ENCODE peak calls at places on chromosomes 13 and 19, in nine cellular contexts. G is heart right ventricle, Q is upper lobe of right lung, L is mesenchymal stem cell, F is neural progenitor cell, P is OCI-LY7, C is heart left ventricle, X is mucosa of descending colon, K is left ventricle myocardium inferior. O is an unnamed sample.
A peak's percentile ranks its signal among the peaks of the same experiment; 100 is the strongest.

GRCh38 chr13:48808689-48809088 is 155.0 kb downstream of the CYSLTR2 start:
- DNase-seq in L (peak; percentile 68), G (no peak), P (no peak), C (no peak), F (no peak), Q (no peak), X (no peak), K (no peak), O (peak; percentile 59)

GRCh38 chr19:18328340-18329034 is 5.6 kb upstream of the LSM4 start:
- DNase-seq in P (peak; percentile 94), C (peak; percentile 94), L (peak; percentile 99), Q (peak; percentile 83), F (peak; percentile 97), K (peak; percentile 87), X (peak; percentile 95), G (peak; percentile 96), O (peak; percentile 100)

GRCh38 chr13:99258210-99258860 is at the start of gene GPR18:
- DNase-seq in P (peak; percentile 66), X (no peak), F (no peak), K (no peak), Q (no peak), L (peak; percentile 11), C (no peak), G (no peak), O (no peak)

GRCh38 chr13:81726037-81726726 is 1385.3 kb upstream of the SPRY2 start:
- DNase-seq in P (no peak), Q (no peak), L (no peak), F (no peak), C (no peak), G (no peak), X (no peak), K (no peak), O (no peak)

GRCh38 chr19:31902821-31903220 is 442.6 kb upstream of the ZNF507 start:
- DNase-seq in Q (no peak), F (no peak), K (no peak), L (no peak), G (no peak), X (no peak), P (no peak), C (no peak), O (no peak)

GRCh38 chr13:110560606-110561334 is 752 bp downstream of the RAB20 start:
- DNase-seq in Q (no peak), L (peak; percentile 68), X (no peak), G (peak; percentile 25), F (peak; percentile 72), C (peak; percentile 51), P (no peak), K (peak; percentile 29), O (peak; percentile 77)

GRCh38 chr13:86447479-86447878 is 648.3 kb upstream of the SLITRK6 start:
- DNase-seq in K (no peak), G (no peak), Q (no peak), P (no peak), C (no peak), L (no peak), X (no peak), F (no peak), O (no peak)

GRCh38 chr13:67341406-67341805 is 111.3 kb upstream of the PCDH9 start:
- DNase-seq in X (no peak), F (no peak), K (no peak), Q (no peak), G (no peak), L (peak; percentile 24), C (no peak), P (no peak), O (no peak)

GRCh38 chr19:7865262-7865911 is 8.8 kb downstream of the PRR36 start:
- DNase-seq in K (no peak), L (no peak), C (no peak), G (no peak), X (no peak), F (no peak), P (peak; percentile 18), Q (no peak), O (peak; percentile 83)

GRCh38 chr19:54325194-54325621 is 12.2 kb upstream of the LILRA5 start:
- DNase-seq in F (peak; percentile 42), C (no peak), Q (peak; percentile 34), P (peak; percentile 69), G (no peak), K (no peak), X (peak; percentile 65), L (no peak), O (peak; percentile 74)

GRCh38 chr13:34967851-34968562 is 25.9 kb downstream of the NBEA start:
- DNase-seq in K (no peak), P (no peak), Q (no peak), F (no peak), G (no peak), X (no peak), L (no peak), C (no peak), O (no peak)

GRCh38 chr19:42323852-42324654 is 1.4 kb upstream of the MEGF8 start:
- DNase-seq in G (no peak), L (no peak), P (no peak), X (peak; percentile 19), Q (peak; percentile 73), F (peak; percentile 62), K (no peak), C (peak; percentile 31), O (peak; percentile 80)

GRCh38 chr19:21256722-21257121 is 72.5 kb downstream of the ZNF708 start:
- DNase-seq in G (no peak), Q (no peak), F (peak; percentile 32), X (no peak), L (no peak), P (peak; percentile 43), K (no peak), C (no peak), O (no peak)
- H3K9me3 ChIP-seq in G (no peaks in the 10 kb centered on the region), Q (no peaks in the 10 kb centered on the region), F (no peaks in the 10 kb centered on the region), X (peaks cover 19% of the 10 kb centered on the region), L (peaks cover 31% of the 10 kb centered on the region), P (no peaks in the 10 kb centered on the region), K (peaks cover 4% of the 10 kb centered on the region), C (no peaks in the 10 kb centered on the region), O (no peaks in the 10 kb centered on the region)

DNA sequence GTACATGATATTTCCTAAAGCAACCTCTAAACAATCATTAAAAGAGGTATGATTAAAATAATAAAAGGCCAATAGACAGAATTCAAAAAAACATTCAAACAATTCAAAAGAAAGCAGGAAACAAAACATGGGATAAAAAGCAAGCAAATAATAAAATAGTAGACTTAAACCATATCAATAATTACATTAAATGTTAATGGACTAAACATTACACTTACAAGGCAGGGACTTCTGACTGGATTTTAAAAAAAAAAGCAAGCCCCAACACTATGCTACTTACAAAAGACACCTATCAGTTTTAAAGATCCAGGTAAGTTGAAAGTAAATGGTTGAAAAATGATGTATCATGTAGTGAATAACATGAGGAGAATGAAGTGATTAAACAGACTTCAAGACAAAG is 65.2 kb downstream of the KLF2 start:
- DNase-seq in F (no peak), Q (no peak), P (no peak), G (no peak), L (no peak), X (no peak), C (no peak), K (no peak), O (no peak)
- H3K36me3 ChIP-seq in F (peaks cover 6% of the 10 kb centered on the region), Q (peaks cover 39% of the 10 kb centered on the region), P (peaks cover 64% of the 10 kb centered on the region), G (peaks cover 91% of the 10 kb centered on the region), L (peaks cover 73% of the 10 kb centered on the region), X (peaks cover 13% of the 10 kb centered on the region), C (peaks cover 4% of the 10 kb centered on the region), K (peaks cover 82% of the 10 kb centered on the region), O (peaks cover 41% of the 10 kb centered on the region)

GRCh38 chr19:16118489-16119033 is 6.9 kb downstream of the RAB8A start:
- DNase-seq in P (peak; percentile 96), L (no peak), X (peak; percentile 40), Q (peak; percentile 72), G (peak; percentile 18), K (no peak), F (no peak), C (no peak), O (no peak)
- H3K4me3 ChIP-seq in P (peak overlapping the region; percentile 54), L (no peak overlapping the region), X (no peak overlapping the region), Q (no peak overlapping the region), G (no peak overlapping the region), K (no peak overlapping the region), F (no peak overlapping the region), C (no peak overlapping the region), O (no peak overlapping the region)

GRCh38 chr19:19835560-19836038 is 14.0 kb upstream of the ZNF506 start:
- DNase-seq in X (no peak), K (no peak), C (no peak), F (no peak), Q (no peak), G (no peak), L (peak; percentile 0), P (no peak), O (no peak)
- H3K9me3 ChIP-seq in X (peaks cover 92% of the 10 kb centered on the region), K (peaks cover 98% of the 10 kb centered on the region), C (no peaks in the 10 kb centered on the region), F (peaks cover 39% of the 10 kb centered on the region), Q (peaks cover 55% of the 10 kb centered on the region), G (peaks cover 99% of the 10 kb centered on the region), L (peaks cover 84% of the 10 kb centered on the region), P (peaks cover 54% of the 10 kb centered on the region), O (peaks cover 15% of the 10 kb centered on the region)

DNA sequence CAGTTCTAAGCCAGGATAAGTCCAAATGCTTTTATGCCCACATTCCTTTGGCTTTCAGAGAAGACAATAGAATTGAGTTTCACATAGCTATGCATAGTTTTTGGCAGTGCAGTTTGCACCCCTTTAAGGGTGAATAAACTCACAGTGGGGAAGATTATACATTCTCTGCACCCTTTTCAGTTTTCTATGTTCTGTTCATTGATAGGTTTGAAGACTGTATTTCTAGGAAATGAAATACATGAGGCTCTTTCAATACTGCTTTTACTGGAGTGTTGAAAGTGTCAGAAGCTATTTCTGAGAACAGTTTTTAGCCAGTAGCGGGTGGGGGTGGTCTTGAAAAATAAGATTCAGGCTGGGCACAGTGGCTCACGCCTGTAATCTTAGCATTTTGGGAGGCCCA is 46.2 kb downstream of the IPO5 start:
- DNase-seq in P (no peak), G (no peak), K (no peak), Q (no peak), C (no peak), F (no peak), L (no peak), X (no peak), O (no peak)
- H3K36me3 ChIP-seq in P (peaks cover 81% of the 10 kb centered on the region), G (peaks cover 100% of the 10 kb centered on the region), K (peaks cover 99% of the 10 kb centered on the region), Q (peaks cover 91% of the 10 kb centered on the region), C (peaks cover 25% of the 10 kb centered on the region), F (peaks cover 45% of the 10 kb centered on the region), L (peaks cover 97% of the 10 kb centered on the region), X (no peaks in the 10 kb centered on the region), O (peaks cover 88% of the 10 kb centered on the region)

GRCh38 chr19:522726-523125 is 8.8 kb upstream of the CDC34 start:
- DNase-seq in P (no peak), C (no peak), L (no peak), X (no peak), Q (no peak), G (no peak), F (no peak), K (no peak), O (no peak)
- H3K4me3 ChIP-seq in P (no peak overlapping the region), C (no peak overlapping the region), L (no peak overlapping the region), X (no peak overlapping the region), Q (no peak overlapping the region), G (no peak overlapping the region), F (no peak overlapping the region), K (no peak overlapping the region), O (no peak overlapping the region)

GRCh38 chr19:56603829-56604228 is 8.7 kb downstream of the ZNF71 start:
- DNase-seq in P (no peak), X (no peak), C (peak; percentile 50), F (no peak), K (no peak), Q (no peak), L (no peak), G (no peak), O (no peak)
- H3K9me3 ChIP-seq in P (peaks cover 3% of the 10 kb centered on the region), X (peaks cover 86% of the 10 kb centered on the region), C (no peaks in the 10 kb centered on the region), F (peaks cover 10% of the 10 kb centered on the region), K (peaks cover 87% of the 10 kb centered on the region), Q (peaks cover 45% of the 10 kb centered on the region), L (peaks cover 88% of the 10 kb centered on the region), G (peaks cover 45% of the 10 kb centered on the region), O (peaks cover 6% of the 10 kb centered on the region)